ENCODE peak calls at places on chromosomes 11 and 22, in nine cellular contexts. G, Q, D, X, V, I, F, K and E are unnamed samples.

GRCh38 chr11:35367491-35367890 is 51.9 kb downstream of the SLC1A2 start:
- DNase-seq in G (no peak), Q (no peak), D (peak; percentile 32), X (no peak), V (no peak), I (no peak), F (no peak), K (no peak), E (no peak)

GRCh38 chr22:31954535-31955326 is 10.4 kb downstream of the YWHAH start:
- DNase-seq in G (no peak), Q (no peak), D (peak; percentile 28), X (peak; percentile 40), V (no peak), I (no peak), F (no peak), K (no peak), E (no peak)

GRCh38 chr11:100929377-100929776 is 200.2 kb downstream of the PGR start:
- DNase-seq in G (no peak), Q (no peak), D (peak; percentile 21), X (no peak), V (no peak), I (no peak), F (no peak), K (no peak), E (no peak)

GRCh38 chr22:29870574-29870973 is 12.4 kb upstream of the MTMR3 start:
- DNase-seq in G (no peak), Q (no peak), D (no peak), X (no peak), V (no peak), I (no peak), F (no peak), K (no peak), E (no peak)

GRCh38 chr11:118098996-118099837 is 12.5 kb upstream of the SMIM35 start:
- DNase-seq in G (no peak), Q (no peak), D (no peak), X (no peak), V (no peak), I (no peak), F (no peak), K (no peak), E (no peak)

GRCh38 chr11:124759268-124760204 is 2.6 kb downstream of the ESAM start:
- DNase-seq in G (no peak), Q (no peak), D (no peak), X (peak; percentile 82), V (no peak), I (no peak), F (no peak), K (no peak), E (no peak)

GRCh38 chr22:44554411-44554810 is 56.4 kb upstream of the RTL6 start:
- DNase-seq in G (no peak), Q (no peak), D (no peak), X (no peak), V (no peak), I (no peak), F (no peak), K (no peak), E (no peak)

GRCh38 chr11:15097411-15097810 is 17.3 kb upstream of the INSC start:
- DNase-seq in G (no peak), Q (no peak), D (no peak), X (no peak), V (no peak), I (no peak), F (no peak), K (no peak), E (no peak)

GRCh38 chr22:38872831-38873248 is 824 bp upstream of the CBX6 start:
- DNase-seq in G (peak; percentile 62), Q (peak; percentile 35), D (no peak), X (peak; percentile 83), V (no peak), I (no peak), F (peak; percentile 52), K (peak; percentile 42), E (peak; percentile 90)

GRCh38 chr11:124657922-124658321 is 15.6 kb downstream of the SIAE start:
- DNase-seq in G (no peak), Q (no peak), D (no peak), X (no peak), V (no peak), I (no peak), F (no peak), K (no peak), E (no peak)

GRCh38 chr11:19735512-19735911 is 22.9 kb downstream of the NAV2 start:
- DNase-seq in G (no peak), Q (peak; percentile 65), D (no peak), X (no peak), V (no peak), I (no peak), F (no peak), K (no peak), E (no peak)

GRCh38 chr22:39946571-39947407 is 13.4 kb upstream of the TMA7B start:
- DNase-seq in G (peak; percentile 67), Q (no peak), D (no peak), X (no peak), V (peak; percentile 5), I (no peak), F (peak; percentile 41), K (no peak), E (no peak)

GRCh38 chr11:59802639-59803176 is 7.9 kb downstream of the MRPL16 start:
- DNase-seq in G (peak; percentile 66), Q (peak; percentile 85), D (peak; percentile 40), X (no peak), V (peak; percentile 63), I (no peak), F (peak; percentile 29), K (peak; percentile 64), E (no peak)

GRCh38 chr11:107453594-107454286 is 3.9 kb downstream of the CWF19L2 start:
- DNase-seq in G (no peak), Q (no peak), D (no peak), X (no peak), V (no peak), I (no peak), F (no peak), K (no peak), E (no peak)

GRCh38 chr11:5486421-5486820 is 2.1 kb upstream of the OR52D1 start:
- DNase-seq in G (no peak), Q (no peak), D (no peak), X (no peak), V (no peak), I (no peak), F (no peak), K (no peak), E (no peak)

GRCh38 chr11:9330387-9331384 is 16.3 kb upstream of the TMEM41B start:
- DNase-seq in G (no peak), Q (no peak), D (peak; percentile 77), X (no peak), V (no peak), I (no peak), F (no peak), K (no peak), E (no peak)